ENCODE peak calls at places on chromosome 1, in five cellular contexts. E is IMR-90, T is A549, H is HepG2, Y is K562. P is an unnamed sample.

GRCh38 chr1:90717356-90717664 is 208 bp upstream of the BARHL2 start:
- DNase-seq in H (no peak), Y (no peak), E (no peak), T (no peak), P (no peak)

GRCh38 chr1:145784409-145784808 is 39.5 kb downstream of the RNF115 start:
- DNase-seq in T (no peak), E (no peak), H (no peak), Y (no peak), P (no peak)

GRCh38 chr1:156660752-156661112 is 16.5 kb downstream of the NES start:
- DNase-seq in E (no peak), Y (peak), T (peak), H (no peak), P (no peak)

GRCh38 chr1:43426221-43426620 is 27.5 kb downstream of the HYI start:
- DNase-seq in T (no peak), E (no peak), H (no peak), Y (no peak), P (no peak)

GRCh38 chr1:60245371-60245770 is 171.8 kb upstream of the C1orf87 start:
- DNase-seq in E (no peak), H (no peak), Y (no peak), T (no peak), P (no peak)

GRCh38 chr1:233112184-233113008 is 162.0 kb downstream of the NTPCR start:
- DNase-seq in T (no peak), H (no peak), Y (no peak), E (peak), P (no peak)

GRCh38 chr1:236143104-236143948 is 987 bp downstream of the GPR137B start:
- DNase-seq in E (peak), Y (no peak), T (no peak), H (no peak), P (peak)

GRCh38 chr1:71882241-71883036 is 399.9 kb downstream of the NEGR1 start:
- DNase-seq in E (peak), H (no peak), Y (no peak), T (no peak), P (no peak)

GRCh38 chr1:156492013-156492590 is 8.5 kb downstream of the MEF2D start:
- DNase-seq in E (no peak), H (no peak), Y (no peak), T (no peak), P (no peak)

GRCh38 chr1:20346433-20346832 is 55.8 kb downstream of the VWA5B1 start:
- DNase-seq in T (no peak), H (no peak), Y (no peak), E (no peak), P (no peak)

GRCh38 chr1:51561702-51562101 is 42.6 kb upstream of the EPS15 start:
- DNase-seq in Y (no peak), E (no peak), H (no peak), T (no peak), P (no peak)

GRCh38 chr1:118144777-118145176 is 40.3 kb downstream of the SPAG17 start:
- DNase-seq in H (no peak), T (no peak), Y (no peak), E (peak), P (no peak)

GRCh38 chr1:51543877-51544276 is 24.8 kb upstream of the EPS15 start:
- DNase-seq in H (no peak), E (no peak), Y (no peak), T (no peak), P (no peak)

GRCh38 chr1:58722967-58723366 is 23.1 kb upstream of the MYSM1 start:
- DNase-seq in Y (no peak), T (no peak), E (no peak), H (no peak), P (no peak)
- TF ChIP-seq BHLHE40 in Y (no peak), T (no peak), E (no peak), H (no peak), P (no peak)

GRCh38 chr1:109986054-109986444 is 1.5 kb downstream of the AHCYL1 start:
- DNase-seq in H (no peak), T (no peak), E (no peak), Y (no peak), P (no peak)

GRCh38 chr1:109988349-109988914 is 3.9 kb downstream of the AHCYL1 start:
- DNase-seq in T (no peak), Y (no peak), E (no peak), H (peak), P (no peak)

GRCh38 chr1:109991400-109991925 is 6.9 kb downstream of the AHCYL1 start:
- DNase-seq in Y (no peak), H (no peak), E (no peak), T (no peak), P (no peak)

GRCh38 chr1:109993885-109994284 is 9.3 kb downstream of the AHCYL1 start:
- DNase-seq in T (no peak), H (no peak), E (peak), Y (no peak), P (no peak)

GRCh38 chr1:109989656-109990653 is 5.4 kb downstream of the AHCYL1 start:
- DNase-seq in T (no peak), E (no peak), Y (no peak), H (no peak), P (no peak)
- TF ChIP-seq BHLHE40 in T (no peak), E (no peak), Y (no peak), H (no peak), P (no peak)

GRCh38 chr1:54456921-54457529 is 50.8 kb upstream of the SSBP3 start:
- DNase-seq in Y (no peak), E (no peak), H (no peak), T (no peak), P (no peak)
- TF ChIP-seq BHLHE40 in Y (no peak), E (no peak), H (no peak), T (no peak), P (no peak)

DNA sequence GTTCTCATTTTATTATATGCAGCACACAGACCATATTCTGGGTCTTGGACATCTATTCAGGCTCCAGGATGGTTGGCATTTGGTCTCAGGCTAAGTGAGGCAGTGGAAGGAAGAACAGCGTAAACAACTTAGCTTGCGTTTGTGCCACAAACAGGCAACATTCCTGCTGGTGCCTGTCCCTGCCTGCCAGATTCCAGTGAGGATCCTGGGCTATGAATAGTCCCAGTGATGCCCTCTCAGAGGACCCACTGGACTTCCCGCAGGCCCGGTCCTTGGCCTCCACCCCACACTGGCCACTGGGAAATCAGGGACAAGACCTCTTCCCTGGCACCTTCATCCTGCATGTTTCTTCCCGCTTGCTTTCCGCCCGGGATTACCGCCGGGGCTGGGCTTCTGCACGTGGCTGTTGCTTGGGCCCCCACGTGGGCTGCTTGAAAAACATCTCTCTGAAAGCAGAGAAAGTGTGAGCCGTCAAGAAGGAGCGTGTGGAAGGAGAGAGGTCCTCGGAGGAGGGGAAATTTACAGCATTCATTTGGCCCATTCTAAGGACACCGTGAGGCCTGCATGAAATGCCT is 145.1 kb upstream of the WNT4 start:
- DNase-seq in Y (no peak), H (no peak), T (no peak), E (no peak), P (no peak)
- TF ChIP-seq BHLHE40 in Y (no peak), H (no peak), T (no peak), E (no peak), P (no peak)

GRCh38 chr1:11158720-11159321 is 30.3 kb upstream of the ANGPTL7 start:
- DNase-seq in Y (no peak), E (peak), H (no peak), T (no peak), P (no peak)
- TF ChIP-seq BHLHE40 in Y (no peak), E (no peak), H (no peak), T (no peak), P (no peak)

GRCh38 chr1:11873954-11874562 is 15.3 kb upstream of the NPPB start:
- DNase-seq in Y (no peak), H (no peak), E (no peak), T (no peak), P (no peak)
- TF ChIP-seq BHLHE40 in Y (no peak), H (no peak), E (no peak), T (no peak), P (no peak)

DNA sequence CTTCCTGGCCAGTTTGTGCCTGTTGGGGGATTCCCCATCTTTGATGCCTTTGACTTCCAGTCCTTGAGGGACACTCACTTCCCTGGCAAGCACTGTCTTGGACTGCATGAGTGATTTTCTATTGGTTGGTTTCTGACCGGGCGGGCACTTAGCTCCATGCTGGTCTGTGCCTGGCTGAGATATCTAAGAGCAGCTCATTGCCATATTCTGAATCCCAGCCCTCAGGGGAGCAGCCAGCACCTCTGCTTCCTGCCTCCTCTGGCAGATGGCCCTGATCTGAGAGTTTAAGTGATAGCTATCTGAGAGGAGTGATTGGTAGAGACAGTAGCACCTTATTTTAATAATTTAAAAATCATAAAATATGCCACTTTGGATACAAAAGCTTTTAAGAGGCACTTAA is 52.5 kb downstream of the DISC1 start:
- DNase-seq in E (no peak), Y (no peak), H (no peak), T (no peak), P (no peak)
- TF ChIP-seq BHLHE40 in E (no peak), Y (no peak), H (no peak), T (no peak), P (no peak)

GRCh38 chr1:244757091-244757939 is 78.1 kb upstream of the COX20 start:
- DNase-seq in H (no peak), E (peak), T (no peak), Y (no peak), P (no peak)
- TF ChIP-seq BHLHE40 in H (no peak), E (no peak), T (no peak), Y (no peak), P (no peak)

GRCh38 chr1:202199141-202199889 is 5.7 kb downstream of the LGR6 start:
- DNase-seq in Y (no peak), T (no peak), E (no peak), H (no peak), P (no peak)
- TF ChIP-seq BHLHE40 in Y (no peak), T (no peak), E (no peak), H (no peak), P (no peak)

P was measured in HEK293T.